ENCODE peak calls at places on chromosome 3, in ten cellular contexts. One of them, this sample, is unnamed.
A peak's percentile ranks its signal among the peaks of the same experiment; 100 is the strongest.

GRCh38 chr3:53498993-53499641 is 4.7 kb downstream of the CACNA1D start:
- DNase-seq in kidney epithelial cell: no peak
- DNase-seq in left lung: no peak
- DNase-seq in foreskin fibroblast: no peak
- DNase-seq in body of pancreas: no peak
- DNase-seq in WTC11: no peak
- DNase-seq in adrenal gland: no peak
- DNase-seq in heart left ventricle: no peak
- DNase-seq in BE2C: no peak
- DNase-seq in cardiac muscle cell: no peak
- DNase-seq in this sample: no peak

GRCh38 chr3:190695225-190695624 is 167.3 kb downstream of the GMNC start:
- DNase-seq in kidney epithelial cell: no peak
- DNase-seq in left lung: no peak
- DNase-seq in foreskin fibroblast: no peak
- DNase-seq in body of pancreas: no peak
- DNase-seq in WTC11: no peak
- DNase-seq in adrenal gland: no peak
- DNase-seq in heart left ventricle: no peak
- DNase-seq in BE2C: no peak
- DNase-seq in cardiac muscle cell: no peak
- DNase-seq in this sample: no peak

GRCh38 chr3:192063570-192063969 is 602.6 kb downstream of the PYDC2 start:
- DNase-seq in kidney epithelial cell: no peak
- DNase-seq in left lung: peak; percentile 34
- DNase-seq in foreskin fibroblast: no peak
- DNase-seq in body of pancreas: peak; percentile 12
- DNase-seq in WTC11: peak; percentile 44
- DNase-seq in adrenal gland: no peak
- DNase-seq in heart left ventricle: peak; percentile 66
- DNase-seq in BE2C: peak; percentile 16
- DNase-seq in cardiac muscle cell: peak; percentile 3
- DNase-seq in this sample: peak; percentile 4

GRCh38 chr3:114899186-114899931 is 247.7 kb downstream of the ZBTB20 start:
- DNase-seq in kidney epithelial cell: peak; percentile 82
- DNase-seq in left lung: peak; percentile 55
- DNase-seq in foreskin fibroblast: no peak
- DNase-seq in body of pancreas: peak; percentile 81
- DNase-seq in WTC11: no peak
- DNase-seq in adrenal gland: peak; percentile 45
- DNase-seq in heart left ventricle: no peak
- DNase-seq in BE2C: no peak
- DNase-seq in cardiac muscle cell: no peak
- DNase-seq in this sample: no peak

GRCh38 chr3:114205541-114205940 is 26.7 kb upstream of the DRD3 start:
- DNase-seq in kidney epithelial cell: no peak
- DNase-seq in left lung: no peak
- DNase-seq in foreskin fibroblast: peak; percentile 29
- DNase-seq in body of pancreas: no peak
- DNase-seq in WTC11: no peak
- DNase-seq in adrenal gland: no peak
- DNase-seq in heart left ventricle: no peak
- DNase-seq in BE2C: no peak
- DNase-seq in cardiac muscle cell: no peak
- DNase-seq in this sample: no peak

GRCh38 chr3:136195258-136196063 is 674 bp downstream of the MSL2 start:
- DNase-seq in kidney epithelial cell: no peak
- DNase-seq in left lung: peak; percentile 85
- DNase-seq in foreskin fibroblast: peak; percentile 87
- DNase-seq in body of pancreas: peak; percentile 74
- DNase-seq in WTC11: peak; percentile 78
- DNase-seq in adrenal gland: peak; percentile 86
- DNase-seq in heart left ventricle: peak; percentile 87
- DNase-seq in BE2C: no peak
- DNase-seq in cardiac muscle cell: peak; percentile 83
- DNase-seq in this sample: peak; percentile 44

GRCh38 chr3:175431396-175431795 is 572.3 kb downstream of the NAALADL2 start:
- DNase-seq in kidney epithelial cell: no peak
- DNase-seq in left lung: no peak
- DNase-seq in foreskin fibroblast: no peak
- DNase-seq in body of pancreas: peak; percentile 12
- DNase-seq in WTC11: no peak
- DNase-seq in adrenal gland: no peak
- DNase-seq in heart left ventricle: no peak
- DNase-seq in BE2C: no peak
- DNase-seq in cardiac muscle cell: peak; percentile 13
- DNase-seq in this sample: no peak

GRCh38 chr3:171971919-171972526 is 67.4 kb upstream of the FNDC3B start:
- DNase-seq in kidney epithelial cell: no peak
- DNase-seq in left lung: no peak
- DNase-seq in foreskin fibroblast: peak; percentile 48
- DNase-seq in body of pancreas: no peak
- DNase-seq in WTC11: no peak
- DNase-seq in adrenal gland: no peak
- DNase-seq in heart left ventricle: no peak
- DNase-seq in BE2C: no peak
- DNase-seq in cardiac muscle cell: peak; percentile 56
- DNase-seq in this sample: no peak

GRCh38 chr3:49952924-49953323 is 13.0 kb downstream of the RBM6 start:
- DNase-seq in kidney epithelial cell: no peak
- DNase-seq in left lung: no peak
- DNase-seq in foreskin fibroblast: no peak
- DNase-seq in body of pancreas: no peak
- DNase-seq in WTC11: no peak
- DNase-seq in adrenal gland: no peak
- DNase-seq in heart left ventricle: no peak
- DNase-seq in BE2C: no peak
- DNase-seq in cardiac muscle cell: no peak
- DNase-seq in this sample: no peak

GRCh38 chr3:55013145-55013544 is 85.3 kb upstream of the LRTM1 start:
- DNase-seq in kidney epithelial cell: no peak
- DNase-seq in left lung: no peak
- DNase-seq in foreskin fibroblast: peak; percentile 58
- DNase-seq in body of pancreas: no peak
- DNase-seq in WTC11: no peak
- DNase-seq in adrenal gland: no peak
- DNase-seq in heart left ventricle: no peak
- DNase-seq in BE2C: no peak
- DNase-seq in cardiac muscle cell: peak; percentile 52
- DNase-seq in this sample: no peak

GRCh38 chr3:50270422-50270831 is 1.5 kb downstream of the SEMA3B start:
- DNase-seq in kidney epithelial cell: no peak
- DNase-seq in left lung: no peak
- DNase-seq in foreskin fibroblast: peak; percentile 35
- DNase-seq in body of pancreas: no peak
- DNase-seq in WTC11: no peak
- DNase-seq in adrenal gland: no peak
- DNase-seq in heart left ventricle: no peak
- DNase-seq in BE2C: no peak
- DNase-seq in cardiac muscle cell: no peak
- DNase-seq in this sample: no peak

GRCh38 chr3:10808974-10809373 is 7.1 kb upstream of the SLC6A11 start:
- DNase-seq in kidney epithelial cell: no peak
- DNase-seq in left lung: no peak
- DNase-seq in foreskin fibroblast: no peak
- DNase-seq in body of pancreas: no peak
- DNase-seq in WTC11: no peak
- DNase-seq in adrenal gland: no peak
- DNase-seq in heart left ventricle: no peak
- DNase-seq in BE2C: no peak
- DNase-seq in cardiac muscle cell: no peak
- DNase-seq in this sample: no peak

GRCh38 chr3:186320862-186321568 is 41.0 kb downstream of the DGKG start:
- DNase-seq in kidney epithelial cell: no peak
- DNase-seq in left lung: no peak
- DNase-seq in foreskin fibroblast: peak; percentile 35
- DNase-seq in body of pancreas: no peak
- DNase-seq in WTC11: no peak
- DNase-seq in adrenal gland: no peak
- DNase-seq in heart left ventricle: no peak
- DNase-seq in BE2C: peak; percentile 20
- DNase-seq in cardiac muscle cell: no peak
- DNase-seq in this sample: no peak

GRCh38 chr3:15794842-15795562 is 2.8 kb downstream of the ANKRD28 start:
- DNase-seq in kidney epithelial cell: no peak
- DNase-seq in left lung: no peak
- DNase-seq in foreskin fibroblast: no peak
- DNase-seq in body of pancreas: no peak
- DNase-seq in WTC11: no peak
- DNase-seq in adrenal gland: no peak
- DNase-seq in heart left ventricle: no peak
- DNase-seq in BE2C: no peak
- DNase-seq in cardiac muscle cell: peak; percentile 56
- DNase-seq in this sample: no peak
- TF ChIP-seq CTCF in kidney epithelial cell: peak; percentile 33
- TF ChIP-seq CTCF in left lung: no peak
- TF ChIP-seq CTCF in foreskin fibroblast: no peak
- TF ChIP-seq CTCF in body of pancreas: no peak
- TF ChIP-seq CTCF in WTC11: no peak
- TF ChIP-seq CTCF in adrenal gland: no peak
- TF ChIP-seq CTCF in heart left ventricle: no peak
- TF ChIP-seq CTCF in BE2C: no peak
- TF ChIP-seq CTCF in cardiac muscle cell: peak; percentile 45
- TF ChIP-seq CTCF in this sample: no peak

GRCh38 chr3:14862303-14862660 is 43.5 kb downstream of the FGD5 start:
- DNase-seq in kidney epithelial cell: no peak
- DNase-seq in left lung: no peak
- DNase-seq in foreskin fibroblast: no peak
- DNase-seq in body of pancreas: no peak
- DNase-seq in WTC11: no peak
- DNase-seq in adrenal gland: no peak
- DNase-seq in heart left ventricle: no peak
- DNase-seq in BE2C: no peak
- DNase-seq in cardiac muscle cell: no peak
- DNase-seq in this sample: no peak

GRCh38 chr3:14862661-14863230 is 44.0 kb downstream of the FGD5 start:
- DNase-seq in kidney epithelial cell: no peak
- DNase-seq in left lung: no peak
- DNase-seq in foreskin fibroblast: no peak
- DNase-seq in body of pancreas: no peak
- DNase-seq in WTC11: no peak
- DNase-seq in adrenal gland: no peak
- DNase-seq in heart left ventricle: no peak
- DNase-seq in BE2C: no peak
- DNase-seq in cardiac muscle cell: no peak
- DNase-seq in this sample: no peak

GRCh38 chr3:14861451-14862302 is 42.9 kb downstream of the FGD5 start:
- DNase-seq in kidney epithelial cell: no peak
- DNase-seq in left lung: no peak
- DNase-seq in foreskin fibroblast: no peak
- DNase-seq in body of pancreas: no peak
- DNase-seq in WTC11: no peak
- DNase-seq in adrenal gland: no peak
- DNase-seq in heart left ventricle: no peak
- DNase-seq in BE2C: no peak
- DNase-seq in cardiac muscle cell: no peak
- DNase-seq in this sample: no peak

GRCh38 chr3:14864131-14864530 is 45.4 kb downstream of the FGD5 start:
- DNase-seq in kidney epithelial cell: no peak
- DNase-seq in left lung: no peak
- DNase-seq in foreskin fibroblast: no peak
- DNase-seq in body of pancreas: no peak
- DNase-seq in WTC11: no peak
- DNase-seq in adrenal gland: no peak
- DNase-seq in heart left ventricle: no peak
- DNase-seq in BE2C: no peak
- DNase-seq in cardiac muscle cell: no peak
- DNase-seq in this sample: no peak

GRCh38 chr3:14863324-14864100 is 44.8 kb downstream of the FGD5 start:
- DNase-seq in kidney epithelial cell: no peak
- DNase-seq in left lung: no peak
- DNase-seq in foreskin fibroblast: no peak
- DNase-seq in body of pancreas: no peak
- DNase-seq in WTC11: peak; percentile 40
- DNase-seq in adrenal gland: no peak
- DNase-seq in heart left ventricle: no peak
- DNase-seq in BE2C: no peak
- DNase-seq in cardiac muscle cell: no peak
- DNase-seq in this sample: no peak
- TF ChIP-seq CTCF in kidney epithelial cell: no peak
- TF ChIP-seq CTCF in left lung: no peak
- TF ChIP-seq CTCF in foreskin fibroblast: no peak
- TF ChIP-seq CTCF in body of pancreas: no peak
- TF ChIP-seq CTCF in WTC11: peak; percentile 24
- TF ChIP-seq CTCF in adrenal gland: no peak
- TF ChIP-seq CTCF in heart left ventricle: peak; percentile 19
- TF ChIP-seq CTCF in BE2C: peak; percentile 32
- TF ChIP-seq CTCF in cardiac muscle cell: peak; percentile 24
- TF ChIP-seq CTCF in this sample: peak; percentile 18

GRCh38 chr3:59245879-59246501 is 196.2 kb upstream of the CFAP20DC start:
- DNase-seq in kidney epithelial cell: no peak
- DNase-seq in left lung: no peak
- DNase-seq in foreskin fibroblast: no peak
- DNase-seq in body of pancreas: no peak
- DNase-seq in WTC11: no peak
- DNase-seq in adrenal gland: peak; percentile 31
- DNase-seq in heart left ventricle: no peak
- DNase-seq in BE2C: peak; percentile 18
- DNase-seq in cardiac muscle cell: peak; percentile 71
- DNase-seq in this sample: no peak
- TF ChIP-seq CTCF in kidney epithelial cell: no peak
- TF ChIP-seq CTCF in left lung: no peak
- TF ChIP-seq CTCF in foreskin fibroblast: no peak
- TF ChIP-seq CTCF in body of pancreas: no peak
- TF ChIP-seq CTCF in WTC11: no peak
- TF ChIP-seq CTCF in adrenal gland: no peak
- TF ChIP-seq CTCF in heart left ventricle: no peak
- TF ChIP-seq CTCF in BE2C: no peak
- TF ChIP-seq CTCF in cardiac muscle cell: no peak
- TF ChIP-seq CTCF in this sample: no peak

DNA sequence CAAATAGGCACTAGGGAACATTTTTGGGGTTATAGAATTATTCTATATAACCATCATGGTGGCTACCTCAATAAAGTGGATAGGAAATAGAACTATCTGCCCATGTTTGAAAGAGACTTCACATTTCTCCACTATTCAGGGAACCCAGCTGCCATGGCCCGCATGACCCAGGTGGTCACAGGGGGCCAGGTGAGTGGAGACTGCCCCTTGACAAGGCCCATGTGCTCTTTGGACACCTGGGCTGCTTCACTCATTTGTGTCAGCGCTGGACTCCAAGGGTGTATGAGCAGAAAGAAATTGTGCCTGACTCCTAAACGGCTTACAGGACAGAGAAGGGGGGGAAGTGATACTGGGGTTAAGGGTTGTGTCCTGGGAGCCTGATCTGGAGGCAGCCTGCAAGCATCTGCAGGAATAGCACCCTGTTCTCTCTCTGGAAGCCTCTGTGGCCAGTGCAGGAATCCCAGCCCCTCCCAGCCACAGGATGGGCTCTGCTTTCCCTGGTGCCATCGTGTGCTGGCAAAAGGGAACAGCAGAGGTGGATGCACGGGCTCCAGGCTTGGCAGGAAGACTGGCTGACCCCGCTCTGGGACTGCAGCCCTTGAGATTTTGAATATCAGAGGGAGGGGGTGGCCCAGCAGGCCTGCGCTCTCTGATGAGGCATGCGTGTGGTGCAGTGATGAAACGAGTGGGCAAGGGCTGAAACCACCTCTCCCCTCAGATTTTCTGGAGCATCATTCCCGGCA is 9.1 kb upstream of the C3orf22 start:
- DNase-seq in kidney epithelial cell: no peak
- DNase-seq in left lung: no peak
- DNase-seq in foreskin fibroblast: no peak
- DNase-seq in body of pancreas: no peak
- DNase-seq in WTC11: no peak
- DNase-seq in adrenal gland: peak; percentile 35
- DNase-seq in heart left ventricle: peak; percentile 20
- DNase-seq in BE2C: no peak
- DNase-seq in cardiac muscle cell: no peak
- DNase-seq in this sample: no peak
- TF ChIP-seq CTCF in kidney epithelial cell: peak; percentile 29
- TF ChIP-seq CTCF in left lung: no peak
- TF ChIP-seq CTCF in foreskin fibroblast: no peak
- TF ChIP-seq CTCF in body of pancreas: no peak
- TF ChIP-seq CTCF in WTC11: no peak
- TF ChIP-seq CTCF in adrenal gland: no peak
- TF ChIP-seq CTCF in heart left ventricle: no peak
- TF ChIP-seq CTCF in BE2C: no peak
- TF ChIP-seq CTCF in cardiac muscle cell: no peak
- TF ChIP-seq CTCF in this sample: no peak